ENCODE peak calls at places on chromosomes 3 and 15, in four cellular contexts. F is esophagus squamous epithelium, Q is AG08396, X is left cardiac atrium. M is an unnamed sample.

GRCh38 chr3:175861916-175862315 is 1002.8 kb downstream of the NAALADL2 start:
- DNase-seq in X (no peak), F (no peak), Q (no peak), M (no peak)

GRCh38 chr3:29202368-29202767 is 78.5 kb upstream of the RBMS3 start:
- DNase-seq in X (no peak), Q (no peak), F (no peak), M (no peak)

GRCh38 chr3:107992976-107993684 is 97.7 kb downstream of the CD47 start:
- DNase-seq in X (no peak), Q (no peak), F (no peak), M (no peak)

GRCh38 chr3:172622916-172623700 is 87.8 kb downstream of the NCEH1 start:
- DNase-seq in X (no peak), F (no peak), Q (peak; percentile 45), M (peak; percentile 51)

GRCh38 chr15:87707076-87707475 is 549.5 kb downstream of the NTRK3 start:
- DNase-seq in F (no peak), Q (no peak), X (no peak), M (no peak)

GRCh38 chr3:13110678-13111116 is 37.5 kb upstream of the IQSEC1 start:
- DNase-seq in Q (no peak), F (no peak), X (peak; percentile 9), M (no peak)

GRCh38 chr15:78761891-78762385 is 49.3 kb downstream of the ADAMTS7 start:
- DNase-seq in F (no peak), X (no peak), Q (no peak), M (no peak)

GRCh38 chr3:155065537-155065936 is 14.6 kb upstream of the MME start:
- DNase-seq in Q (peak; percentile 41), F (no peak), X (no peak), M (no peak)

GRCh38 chr3:4680881-4681300 is 187.7 kb downstream of the ITPR1 start:
- DNase-seq in Q (peak; percentile 41), X (no peak), F (no peak), M (no peak)

GRCh38 chr15:60590935-60591490 is 112.1 kb upstream of the ICE2 start:
- DNase-seq in Q (peak; percentile 65), X (peak; percentile 57), F (no peak), M (peak; percentile 66)

GRCh38 chr15:87477759-87478687 is 778.5 kb downstream of the NTRK3 start:
- DNase-seq in Q (peak; percentile 10), X (peak; percentile 39), F (no peak), M (peak; percentile 55)

GRCh38 chr15:69422336-69422895 is 8.3 kb downstream of the KIF23 start:
- DNase-seq in X (no peak), Q (no peak), F (no peak), M (no peak)

GRCh38 chr3:119891944-119892721 is 110.2 kb downstream of the NR1I2 start:
- DNase-seq in F (no peak), X (no peak), Q (peak; percentile 29), M (peak; percentile 33)

GRCh38 chr3:52527039-52527731 is 6.5 kb downstream of the NT5DC2 start:
- DNase-seq in Q (no peak), X (peak; percentile 18), F (no peak), M (no peak)

GRCh38 chr15:55999635-56000034 is 6.2 kb upstream of the NEDD4 start:
- DNase-seq in X (no peak), Q (no peak), F (no peak), M (no peak)

GRCh38 chr3:123907720-123908119 is 23.6 kb upstream of the MYLK start:
- DNase-seq in Q (no peak), F (no peak), X (no peak), M (no peak)

GRCh38 chr3:53711387-53711786 is 134.8 kb downstream of the CHDH start:
- DNase-seq in F (no peak), Q (no peak), X (peak; percentile 52), M (peak; percentile 13)

GRCh38 chr3:124557433-124558232 is 172.6 kb upstream of the UMPS start:
- DNase-seq in F (no peak), Q (no peak), X (no peak), M (peak; percentile 62)

GRCh38 chr3:114775395-114775794 is 371.7 kb downstream of the ZBTB20 start:
- DNase-seq in X (no peak), Q (no peak), F (no peak), M (no peak)

GRCh38 chr15:47599806-47600205 is 117.5 kb upstream of the SEMA6D start:
- DNase-seq in Q (no peak), X (no peak), F (no peak), M (no peak)

GRCh38 chr3:160210799-160211221 is 14.4 kb upstream of the C3orf80 start:
- DNase-seq in Q (peak; percentile 59), F (no peak), X (no peak), M (peak; percentile 33)

GRCh38 chr15:70096215-70096974 is 1.3 kb downstream of the TLE3 start:
- DNase-seq in X (peak; percentile 51), F (no peak), Q (peak; percentile 51), M (peak; percentile 63)

GRCh38 chr3:148372476-148372875 is 325.2 kb upstream of the AGTR1 start:
- DNase-seq in Q (no peak), F (no peak), X (no peak), M (no peak)

GRCh38 chr3:194133661-194134230 is 2.2 kb upstream of the HES1 start:
- DNase-seq in F (no peak), Q (no peak), X (peak; percentile 82), M (peak; percentile 61)

GRCh38 chr15:92048739-92049138 is 195.2 kb downstream of the SLCO3A1 start:
- DNase-seq in Q (no peak), X (no peak), F (no peak), M (no peak)

GRCh38 chr3:143464850-143465249 is 345.3 kb downstream of the CHST2 start:
- DNase-seq in X (no peak), Q (no peak), F (no peak), M (no peak)

GRCh38 chr3:172104471-172105072 is 65.2 kb downstream of the FNDC3B start:
- DNase-seq in F (no peak), Q (no peak), X (no peak), M (no peak)

GRCh38 chr3:172213765-172214358 is 174.5 kb downstream of the FNDC3B start:
- DNase-seq in F (no peak), X (no peak), Q (no peak), M (no peak)

GRCh38 chr3:150783334-150783733 is 20.4 kb upstream of the SIAH2 start:
- DNase-seq in F (no peak), X (no peak), Q (no peak), M (no peak)

GRCh38 chr3:116426036-116426435 is 19.3 kb downstream of the LSAMP start:
- DNase-seq in F (no peak), Q (no peak), X (peak; percentile 20), M (no peak)

GRCh38 chr15:70237626-70238025 is 139.9 kb upstream of the TLE3 start:
- DNase-seq in F (no peak), X (no peak), Q (no peak), M (no peak)

GRCh38 chr3:154835638-154836037 is 244.5 kb upstream of the MME start:
- DNase-seq in X (no peak), Q (no peak), F (no peak), M (no peak)

GRCh38 chr3:27633224-27633545 is 88.9 kb downstream of the EOMES start:
- DNase-seq in F (no peak), Q (peak; percentile 45), X (no peak), M (peak; percentile 58)

GRCh38 chr15:79140846-79141570 is 50.4 kb upstream of the RASGRF1 start:
- DNase-seq in Q (no peak), X (no peak), F (no peak), M (no peak)

GRCh38 chr3:52123106-52123708 is 31.0 kb downstream of the POC1A start:
- DNase-seq in X (peak; percentile 77), Q (peak; percentile 88), F (no peak), M (peak; percentile 83)

GRCh38 chr15:41932939-41933725 is 39.2 kb downstream of the EHD4 start:
- DNase-seq in Q (no peak), F (no peak), X (no peak), M (no peak)

GRCh38 chr3:185586644-185586964 is 509 bp downstream of the SENP2 start:
- DNase-seq in Q (no peak), X (no peak), F (no peak), M (no peak)

GRCh38 chr15:72197460-72198409 is at the start of gene GRAMD2A:
- DNase-seq in Q (peak; percentile 85), F (no peak), X (no peak), M (peak; percentile 22)

GRCh38 chr3:14110699-14111098 is 14.0 kb downstream of the CHCHD4 start:
- DNase-seq in X (no peak), F (no peak), Q (no peak), M (no peak)

GRCh38 chr15:69132935-69133861 is 27.2 kb upstream of the GLCE start:
- DNase-seq in X (no peak), F (no peak), Q (no peak), M (no peak)